ENCODE peak calls at places on chromosomes 3 and 15, in five cellular contexts. One of them, this sample, is unnamed.
A peak's percentile ranks its signal among the peaks of the same experiment; 100 is the strongest.

GRCh38 chr3:71380096-71380495 is 203.4 kb downstream of the FOXP1 start:
- DNase-seq in HepG2: peak; percentile 57
- DNase-seq in K562: peak; percentile 15
- DNase-seq in GM12878: no peak
- DNase-seq in H1: no peak
- DNase-seq in this sample: no peak

GRCh38 chr3:148992027-148992634 is 791 bp downstream of the GYG1 start:
- DNase-seq in HepG2: peak; percentile 8
- DNase-seq in K562: no peak
- DNase-seq in GM12878: no peak
- DNase-seq in H1: peak; percentile 59
- DNase-seq in this sample: no peak

GRCh38 chr15:70316059-70316600 is 218.4 kb upstream of the TLE3 start:
- DNase-seq in H1: no peak
- DNase-seq in HepG2: no peak
- DNase-seq in GM12878: no peak
- DNase-seq in K562: no peak
- DNase-seq in this sample: no peak

GRCh38 chr3:105958237-105959000 is 89.6 kb upstream of the CBLB start:
- DNase-seq in GM12878: no peak
- DNase-seq in H1: no peak
- DNase-seq in K562: no peak
- DNase-seq in HepG2: no peak
- DNase-seq in this sample: no peak

GRCh38 chr15:67861983-67862382 is 22.1 kb upstream of the RNU6-1 start:
- DNase-seq in HepG2: no peak
- DNase-seq in H1: no peak
- DNase-seq in GM12878: no peak
- DNase-seq in K562: no peak
- DNase-seq in this sample: no peak

GRCh38 chr15:28921925-28922711 is 36.3 kb downstream of the APBA2 start:
- DNase-seq in H1: no peak
- DNase-seq in GM12878: no peak
- DNase-seq in HepG2: no peak
- DNase-seq in K562: no peak
- DNase-seq in this sample: no peak

GRCh38 chr3:196051336-196052076 is 30.4 kb downstream of the TFRC start:
- DNase-seq in GM12878: no peak
- DNase-seq in H1: no peak
- DNase-seq in K562: no peak
- DNase-seq in HepG2: no peak
- DNase-seq in this sample: no peak

GRCh38 chr3:12986521-12986920 is 86.7 kb downstream of the IQSEC1 start:
- DNase-seq in HepG2: no peak
- DNase-seq in GM12878: no peak
- DNase-seq in H1: no peak
- DNase-seq in K562: no peak
- DNase-seq in this sample: no peak

GRCh38 chr3:112126501-112126900 is 6.5 kb downstream of the GCSAM start:
- DNase-seq in GM12878: no peak
- DNase-seq in K562: no peak
- DNase-seq in HepG2: no peak
- DNase-seq in H1: no peak
- DNase-seq in this sample: no peak

GRCh38 chr3:99118381-99118780 is 216.9 kb upstream of the DCBLD2 start:
- DNase-seq in HepG2: no peak
- DNase-seq in H1: no peak
- DNase-seq in K562: no peak
- DNase-seq in GM12878: no peak
- DNase-seq in this sample: no peak

GRCh38 chr15:92467245-92467644 is 73.6 kb downstream of the ST8SIA2 start:
- DNase-seq in K562: no peak
- DNase-seq in HepG2: no peak
- DNase-seq in H1: no peak
- DNase-seq in GM12878: no peak
- DNase-seq in this sample: no peak

GRCh38 chr15:67241132-67241855 is 13.2 kb downstream of the AAGAB start:
- DNase-seq in K562: no peak
- DNase-seq in H1: no peak
- DNase-seq in GM12878: peak; percentile 80
- DNase-seq in HepG2: no peak
- DNase-seq in this sample: no peak

GRCh38 chr15:60932051-60932915 is 296.8 kb downstream of the RORA start:
- DNase-seq in H1: no peak
- DNase-seq in HepG2: no peak
- DNase-seq in GM12878: no peak
- DNase-seq in K562: no peak
- DNase-seq in this sample: peak; percentile 19

GRCh38 chr15:39198044-39198625 is 382.7 kb upstream of the THBS1 start:
- DNase-seq in HepG2: no peak
- DNase-seq in GM12878: no peak
- DNase-seq in K562: no peak
- DNase-seq in H1: no peak
- DNase-seq in this sample: no peak

GRCh38 chr3:97952280-97952679 is 20.0 kb downstream of the RIOX2 start:
- DNase-seq in K562: no peak
- DNase-seq in HepG2: no peak
- DNase-seq in H1: no peak
- DNase-seq in GM12878: no peak
- DNase-seq in this sample: no peak

GRCh38 chr3:151093905-151094304 is 8.4 kb downstream of the MED12L start:
- DNase-seq in GM12878: no peak
- DNase-seq in HepG2: no peak
- DNase-seq in H1: no peak
- DNase-seq in K562: no peak
- DNase-seq in this sample: no peak

GRCh38 chr3:195441476-195441970 is 1.3 kb downstream of the ACAP2 start:
- DNase-seq in H1: no peak
- DNase-seq in HepG2: peak; percentile 35
- DNase-seq in GM12878: no peak
- DNase-seq in K562: no peak
- DNase-seq in this sample: no peak

GRCh38 chr15:23039917-23040281 is 530 bp upstream of the TUBGCP5 start:
- DNase-seq in HepG2: no peak
- DNase-seq in H1: no peak
- DNase-seq in GM12878: no peak
- DNase-seq in K562: no peak
- DNase-seq in this sample: no peak

GRCh38 chr15:23038741-23039150 is 623 bp downstream of the TUBGCP5 start:
- DNase-seq in H1: no peak
- DNase-seq in HepG2: peak; percentile 24
- DNase-seq in K562: no peak
- DNase-seq in GM12878: no peak
- DNase-seq in this sample: no peak

GRCh38 chr15:23039151-23039916 is at the start of gene TUBGCP5:
- DNase-seq in K562: peak; percentile 93
- DNase-seq in HepG2: peak; percentile 93
- DNase-seq in H1: peak; percentile 98
- DNase-seq in GM12878: peak; percentile 87
- DNase-seq in this sample: peak; percentile 96

GRCh38 chr15:23033979-23034378 is 5.4 kb downstream of the TUBGCP5 start:
- DNase-seq in K562: no peak
- DNase-seq in GM12878: no peak
- DNase-seq in H1: no peak
- DNase-seq in HepG2: peak; percentile 29
- DNase-seq in this sample: no peak

GRCh38 chr15:23035964-23036566 is 3.3 kb downstream of the TUBGCP5 start:
- DNase-seq in HepG2: peak; percentile 62
- DNase-seq in K562: peak; percentile 68
- DNase-seq in H1: peak; percentile 86
- DNase-seq in GM12878: no peak
- DNase-seq in this sample: peak; percentile 54
- H2AFZ ChIP-seq in HepG2: no peak overlapping the region
- H2AFZ ChIP-seq in K562: peak overlapping the region; percentile 7
- H2AFZ ChIP-seq in H1: no peak overlapping the region
- H2AFZ ChIP-seq in GM12878: no peak overlapping the region
- H2AFZ ChIP-seq in this sample: no peak overlapping the region

GRCh38 chr3:46566040-46566631 is at the start of gene LRRC2:
- DNase-seq in H1: no peak
- DNase-seq in K562: no peak
- DNase-seq in HepG2: no peak
- DNase-seq in GM12878: no peak
- DNase-seq in this sample: no peak
- TF ChIP-seq POLR2A in H1: no peak
- TF ChIP-seq POLR2A in K562: no peak
- TF ChIP-seq POLR2A in HepG2: no peak
- TF ChIP-seq POLR2A in GM12878: no peak
- TF ChIP-seq POLR2A in this sample: no peak

GRCh38 chr3:10570196-10570946 is 65.0 kb upstream of the ATP2B2 start:
- DNase-seq in K562: no peak
- DNase-seq in H1: no peak
- DNase-seq in HepG2: no peak
- DNase-seq in GM12878: no peak
- DNase-seq in this sample: no peak
- TF ChIP-seq ATF3 in K562: no peak
- TF ChIP-seq ATF3 in H1: no peak
- TF ChIP-seq ATF3 in HepG2: no peak
- TF ChIP-seq ATF3 in GM12878: no peak
- TF ChIP-seq ATF3 in this sample: no peak

GRCh38 chr3:82802501-82802900 is 1041.1 kb upstream of the GBE1 start:
- DNase-seq in K562: no peak
- DNase-seq in H1: no peak
- DNase-seq in HepG2: no peak
- DNase-seq in GM12878: no peak
- DNase-seq in this sample: no peak
- H2AFZ ChIP-seq in K562: no peak overlapping the region
- H2AFZ ChIP-seq in H1: peak overlapping the region; percentile 25
- H2AFZ ChIP-seq in HepG2: no peak overlapping the region
- H2AFZ ChIP-seq in GM12878: no peak overlapping the region
- H2AFZ ChIP-seq in this sample: no peak overlapping the region

GRCh38 chr15:73631915-73632669 is 1.1 kb downstream of the NPTN start:
- DNase-seq in K562: peak; percentile 26
- DNase-seq in H1: no peak
- DNase-seq in HepG2: no peak
- DNase-seq in GM12878: no peak
- DNase-seq in this sample: no peak
- TF ChIP-seq POLR2A in K562: no peak
- TF ChIP-seq POLR2A in H1: no peak
- TF ChIP-seq POLR2A in HepG2: no peak
- TF ChIP-seq POLR2A in GM12878: no peak
- TF ChIP-seq POLR2A in this sample: no peak

GRCh38 chr3:64120876-64121275 is 97.6 kb upstream of the PSMD6 start:
- DNase-seq in H1: peak; percentile 27
- DNase-seq in GM12878: no peak
- DNase-seq in HepG2: no peak
- DNase-seq in K562: no peak
- DNase-seq in this sample: no peak
- TF ChIP-seq ATF3 in H1: no peak
- TF ChIP-seq ATF3 in GM12878: no peak
- TF ChIP-seq ATF3 in HepG2: no peak
- TF ChIP-seq ATF3 in K562: no peak
- TF ChIP-seq ATF3 in this sample: no peak

GRCh38 chr3:135412475-135412874 is 553.1 kb upstream of the PPP2R3A start:
- DNase-seq in GM12878: no peak
- DNase-seq in HepG2: no peak
- DNase-seq in H1: no peak
- DNase-seq in K562: no peak
- DNase-seq in this sample: no peak
- H2AFZ ChIP-seq in GM12878: no peak overlapping the region
- H2AFZ ChIP-seq in HepG2: no peak overlapping the region
- H2AFZ ChIP-seq in H1: no peak overlapping the region
- H2AFZ ChIP-seq in K562: no peak overlapping the region
- H2AFZ ChIP-seq in this sample: no peak overlapping the region

GRCh38 chr3:39295184-39295775 is 15.4 kb upstream of the CX3CR1 start:
- DNase-seq in K562: no peak
- DNase-seq in H1: no peak
- DNase-seq in GM12878: peak; percentile 95
- DNase-seq in HepG2: no peak
- DNase-seq in this sample: no peak
- TF ChIP-seq POLR2A in K562: no peak
- TF ChIP-seq POLR2A in H1: no peak
- TF ChIP-seq POLR2A in GM12878: no peak
- TF ChIP-seq POLR2A in HepG2: no peak
- TF ChIP-seq POLR2A in this sample: no peak

GRCh38 chr3:186442162-186442561 is 80.1 kb upstream of the DGKG start:
- DNase-seq in HepG2: no peak
- DNase-seq in GM12878: no peak
- DNase-seq in K562: no peak
- DNase-seq in H1: no peak
- DNase-seq in this sample: no peak

GRCh38 chr3:186440850-186441249 is 78.8 kb upstream of the DGKG start:
- DNase-seq in GM12878: no peak
- DNase-seq in K562: no peak
- DNase-seq in H1: peak; percentile 34
- DNase-seq in HepG2: no peak
- DNase-seq in this sample: no peak

GRCh38 chr3:186444974-186445373 is 82.9 kb upstream of the DGKG start:
- DNase-seq in HepG2: no peak
- DNase-seq in K562: no peak
- DNase-seq in GM12878: no peak
- DNase-seq in H1: no peak
- DNase-seq in this sample: no peak

GRCh38 chr3:186444288-186444687 is 82.3 kb upstream of the DGKG start:
- DNase-seq in HepG2: no peak
- DNase-seq in GM12878: no peak
- DNase-seq in K562: no peak
- DNase-seq in H1: no peak
- DNase-seq in this sample: no peak

DNA sequence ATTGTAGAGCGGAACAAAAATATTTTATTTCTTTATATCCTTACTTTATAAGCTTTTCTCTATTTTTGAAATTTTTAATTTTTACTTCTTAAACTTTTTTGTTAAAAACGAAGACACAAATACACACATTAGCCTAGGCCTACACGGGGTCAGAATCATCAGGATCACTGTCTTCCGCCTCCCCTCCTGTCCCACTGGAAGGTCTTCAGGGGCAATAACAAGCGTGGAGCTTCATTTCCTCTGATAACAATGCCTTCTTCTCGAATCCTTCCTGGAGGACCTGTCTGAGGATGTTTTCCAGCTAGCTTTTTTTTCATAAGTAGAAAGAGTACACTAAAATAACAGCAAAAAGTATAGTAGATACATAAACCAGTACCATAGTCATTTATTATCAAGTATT is 77.7 kb upstream of the DGKG start:
- DNase-seq in H1: no peak
- DNase-seq in K562: no peak
- DNase-seq in GM12878: no peak
- DNase-seq in HepG2: no peak
- DNase-seq in this sample: no peak
- TF ChIP-seq ATF3 in H1: no peak
- TF ChIP-seq ATF3 in K562: no peak
- TF ChIP-seq ATF3 in GM12878: no peak
- TF ChIP-seq ATF3 in HepG2: no peak
- TF ChIP-seq ATF3 in this sample: no peak

GRCh38 chr3:79081285-79081684 is 686.5 kb downstream of the ROBO1 start:
- DNase-seq in H1: no peak
- DNase-seq in K562: no peak
- DNase-seq in GM12878: no peak
- DNase-seq in HepG2: peak; percentile 35
- DNase-seq in this sample: no peak
- H2AFZ ChIP-seq in H1: peak overlapping the region; percentile 8
- H2AFZ ChIP-seq in K562: no peak overlapping the region
- H2AFZ ChIP-seq in GM12878: no peak overlapping the region
- H2AFZ ChIP-seq in HepG2: no peak overlapping the region
- H2AFZ ChIP-seq in this sample: no peak overlapping the region

This sample was measured in HCT116.